ENCODE peak calls at places on chromosomes 12 and 14, in eight cellular contexts. X is left kidney; R is GM23338; P is head of caudate nucleus; A is substantia nigra; J is stimulated activated CD8-positive, alpha-beta memory T cell treated with anti-CD3 and anti-CD28 coated beads, Interleukin-2, amount 100 ng/mL, for 1 hour; Z is EH; D is left lung. S is an unnamed sample.
A peak's percentile ranks its signal among the peaks of the same experiment; 100 is the strongest.

GRCh38 chr12:126384029-126384564 is 1318.9 kb downstream of the AACS start:
- DNase-seq in X (peak; percentile 43), R (no peak), P (no peak), A (no peak), J (no peak), Z (no peak), D (no peak), S (no peak)

GRCh38 chr14:55129086-55129427 is at the start of gene LGALS3:
- DNase-seq in X (peak; percentile 73), R (peak; percentile 78), P (no peak), A (no peak), J (no peak), Z (peak; percentile 72), D (peak; percentile 97), S (peak; percentile 26)

GRCh38 chr14:68238956-68239355 is 419.4 kb downstream of the RAD51B start:
- DNase-seq in X (no peak), R (no peak), P (no peak), A (no peak), J (no peak), Z (no peak), D (no peak), S (no peak)

GRCh38 chr12:127809236-127809635 is 457.7 kb upstream of the TMEM132C start:
- DNase-seq in X (peak; percentile 20), R (no peak), P (no peak), A (no peak), J (no peak), Z (peak; percentile 66), D (no peak), S (no peak)

GRCh38 chr12:131378861-131379665 is 331.8 kb upstream of the SFSWAP start:
- DNase-seq in X (no peak), R (no peak), P (no peak), A (no peak), J (no peak), Z (no peak), D (no peak), S (no peak)

GRCh38 chr12:74365178-74365964 is 172.3 kb upstream of the ATXN7L3B start:
- DNase-seq in X (peak; percentile 34), R (peak; percentile 66), P (no peak), A (no peak), J (no peak), Z (peak; percentile 46), D (no peak), S (no peak)

GRCh38 chr12:104565606-104566243 is 109.0 kb downstream of the CHST11 start:
- DNase-seq in X (no peak), R (no peak), P (no peak), A (no peak), J (no peak), Z (peak; percentile 57), D (no peak), S (no peak)

GRCh38 chr14:105484997-105485393 is 1.7 kb upstream of the CRIP1 start:
- DNase-seq in X (peak; percentile 0), R (no peak), P (no peak), A (no peak), J (no peak), Z (no peak), D (no peak), S (no peak)

GRCh38 chr14:24072436-24072835 is 1.1 kb downstream of the CPNE6 start:
- DNase-seq in X (no peak), R (no peak), P (peak; percentile 76), A (peak; percentile 36), J (no peak), Z (no peak), D (peak; percentile 40), S (no peak)

GRCh38 chr14:74429221-74429691 is 3.2 kb upstream of the SYNDIG1L start:
- DNase-seq in X (peak; percentile 32), R (peak; percentile 90), P (no peak), A (no peak), J (no peak), Z (no peak), D (no peak), S (no peak)

GRCh38 chr14:88974991-88975835 is 150.8 kb downstream of the TTC8 start:
- DNase-seq in X (peak; percentile 25), R (no peak), P (no peak), A (no peak), J (no peak), Z (peak; percentile 14), D (no peak), S (no peak)

GRCh38 chr14:99296517-99296916 is 24.5 kb upstream of the BCL11B start:
- DNase-seq in X (no peak), R (peak; percentile 58), P (no peak), A (no peak), J (no peak), Z (no peak), D (no peak), S (no peak)

GRCh38 chr12:116037941-116038837 is 239.3 kb downstream of the MED13L start:
- DNase-seq in X (no peak), R (no peak), P (no peak), A (no peak), J (no peak), Z (peak; percentile 87), D (no peak), S (no peak)

GRCh38 chr14:33842299-33842698 is 108.6 kb downstream of the EGLN3 start:
- DNase-seq in X (no peak), R (no peak), P (no peak), A (no peak), J (no peak), Z (no peak), D (peak; percentile 13), S (no peak)

GRCh38 chr12:96862326-96862725 is 44.7 kb upstream of the NEDD1 start:
- DNase-seq in X (no peak), R (peak; percentile 11), P (no peak), A (no peak), J (no peak), Z (peak; percentile 80), D (no peak), S (no peak)

GRCh38 chr14:23297096-23297495 is 5.6 kb downstream of the PPP1R3E start:
- DNase-seq in X (no peak), R (no peak), P (no peak), A (no peak), J (no peak), Z (no peak), D (no peak), S (no peak)

GRCh38 chr14:52267501-52268190 is at the start of gene PTGDR:
- DNase-seq in X (peak; percentile 61), R (peak; percentile 76), P (peak; percentile 62), A (no peak), J (peak; percentile 35), Z (no peak), D (peak; percentile 83), S (peak; percentile 53)

S was measured in CD4-positive, alpha-beta memory T cell.